ENCODE peak calls at places on chromosomes 16 and 17, in five cellular contexts. B is A549, G is K562, K is GM12878, Z is IMR-90. Y is an unnamed sample.

GRCh38 chr17:38879878-38880727 is 10.2 kb downstream of the LASP1 start:
- DNase-seq in B (peak; percentile 95), G (peak; percentile 14), K (no peak), Z (peak; percentile 83), Y (no peak)

GRCh38 chr17:1060991-1061390 is 64.1 kb downstream of the TIMM22 start:
- DNase-seq in B (peak; percentile 84), G (no peak), K (no peak), Z (peak; percentile 99), Y (no peak)

GRCh38 chr16:3094289-3095027 is 4.6 kb downstream of the ZSCAN10 start:
- DNase-seq in B (no peak), G (peak; percentile 69), K (no peak), Z (peak; percentile 23), Y (peak; percentile 59)

GRCh38 chr16:2162676-2163118 is 7.1 kb downstream of the TRAF7 start:
- DNase-seq in B (no peak), G (no peak), K (no peak), Z (no peak), Y (no peak)

GRCh38 chr17:1197781-1198490 is 18.2 kb upstream of the ABR start:
- DNase-seq in B (no peak), G (no peak), K (peak; percentile 97), Z (no peak), Y (no peak)

GRCh38 chr17:45868276-45868675 is 23.6 kb downstream of the SPPL2C start:
- DNase-seq in B (no peak), G (no peak), K (no peak), Z (no peak), Y (no peak)

GRCh38 chr16:29312835-29313558 is 93.5 kb downstream of the NPIPB11 start:
- DNase-seq in B (no peak), G (no peak), K (no peak), Z (no peak), Y (no peak)

GRCh38 chr17:48610282-48611211 is at the start of gene HOXB7:
- DNase-seq in B (peak; percentile 91), G (peak; percentile 76), K (no peak), Z (peak; percentile 62), Y (peak; percentile 79)

GRCh38 chr17:73282629-73283028 is 20.9 kb upstream of the CPSF4L start:
- DNase-seq in B (no peak), G (no peak), K (no peak), Z (no peak), Y (no peak)

GRCh38 chr16:3971261-3971660 is 90.7 kb upstream of the CREBBP start:
- DNase-seq in B (no peak), G (no peak), K (peak; percentile 1), Z (peak; percentile 98), Y (no peak)

GRCh38 chr17:75561927-75562603 is 25.5 kb upstream of the MYO15B start:
- DNase-seq in B (no peak), G (no peak), K (no peak), Z (no peak), Y (no peak)

GRCh38 chr17:57597531-57598453 is 147.3 kb downstream of the CCDC182 start:
- DNase-seq in B (peak; percentile 86), G (peak; percentile 61), K (no peak), Z (peak; percentile 82), Y (peak; percentile 82)

GRCh38 chr17:7263071-7263800 is 958 bp upstream of the CLDN7 start:
- DNase-seq in B (no peak), G (peak; percentile 79), K (no peak), Z (no peak), Y (peak; percentile 43)

GRCh38 chr16:81838794-81839193 is 59.7 kb downstream of the PLCG2 start:
- DNase-seq in B (no peak), G (no peak), K (peak; percentile 57), Z (peak; percentile 9), Y (no peak)

GRCh38 chr16:90046122-90046970 is 27.1 kb upstream of the DBNDD1 start:
- DNase-seq in B (no peak), G (peak; percentile 86), K (no peak), Z (no peak), Y (peak; percentile 84)

GRCh38 chr16:8178271-8178670 is 412.0 kb downstream of the TMEM114 start:
- DNase-seq in B (no peak), G (no peak), K (no peak), Z (no peak), Y (no peak)

GRCh38 chr17:55161935-55162555 is 102.7 kb upstream of the HLF start:
- DNase-seq in B (peak; percentile 13), G (no peak), K (no peak), Z (peak; percentile 95), Y (no peak)
- TF ChIP-seq RCOR1 in B (no peak), G (no peak), K (no peak), Z (no peak), Y (no peak)

GRCh38 chr17:83202002-83203000 is 122.9 kb downstream of the METRNL start:
- DNase-seq in B (no peak), G (no peak), K (no peak), Z (no peak), Y (no peak)

GRCh38 chr17:83203073-83203471 is 123.7 kb downstream of the METRNL start:
- DNase-seq in B (no peak), G (no peak), K (no peak), Z (peak; percentile 94), Y (no peak)

GRCh38 chr17:83204230-83204725 is 124.9 kb downstream of the METRNL start:
- DNase-seq in B (no peak), G (no peak), K (no peak), Z (no peak), Y (no peak)

GRCh38 chr17:83201206-83202001 is 122.0 kb downstream of the METRNL start:
- DNase-seq in B (no peak), G (no peak), K (no peak), Z (no peak), Y (no peak)

DNA sequence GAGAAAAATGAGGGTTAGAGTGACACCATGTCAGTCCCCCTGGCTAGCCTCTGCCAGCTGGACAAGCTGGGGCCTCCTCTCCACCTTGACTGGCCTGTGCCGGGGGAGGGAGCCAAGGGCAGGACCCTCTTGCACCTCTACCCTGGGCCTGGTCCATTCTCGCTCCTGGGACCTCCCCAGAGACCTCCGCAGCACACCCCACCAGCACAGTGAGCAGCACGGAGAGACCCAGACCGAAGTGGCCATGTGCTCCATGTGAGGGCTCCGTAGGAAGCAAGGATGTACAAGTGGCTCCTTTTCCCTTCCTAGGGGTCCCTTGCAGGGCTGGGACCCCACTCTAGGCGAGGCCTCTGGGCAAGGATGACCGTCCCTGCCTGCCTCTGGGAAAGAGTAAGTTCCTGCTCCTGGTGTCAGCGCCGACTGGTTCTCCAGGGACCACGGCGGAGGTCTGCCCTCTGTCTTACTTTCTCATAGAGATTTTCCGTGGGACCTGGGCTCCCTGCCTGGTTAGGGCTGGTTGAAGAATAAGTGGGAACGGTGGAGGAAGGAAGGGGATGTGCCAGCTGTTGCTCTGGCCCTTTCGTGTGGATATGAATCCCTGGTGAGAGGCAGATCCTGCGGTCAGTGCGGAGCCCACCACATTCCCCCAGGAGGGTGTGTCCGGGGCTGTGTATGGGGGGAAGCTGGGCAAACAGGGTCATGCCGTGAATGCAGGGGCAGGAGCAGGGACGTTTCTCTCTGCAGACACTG is 124.2 kb downstream of the METRNL start:
- DNase-seq in B (no peak), G (no peak), K (no peak), Z (no peak), Y (no peak)
- TF ChIP-seq RCOR1 in B (no peak), G (no peak), K (no peak), Z (no peak), Y (no peak)

GRCh38 chr16:50282010-50282538 is 15.7 kb downstream of the ADCY7 start:
- DNase-seq in B (no peak), G (no peak), K (peak; percentile 86), Z (no peak), Y (no peak)

GRCh38 chr16:50282955-50283631 is 16.7 kb downstream of the ADCY7 start:
- DNase-seq in B (no peak), G (no peak), K (no peak), Z (no peak), Y (no peak)

GRCh38 chr16:50286681-50287080 is 20.3 kb downstream of the ADCY7 start:
- DNase-seq in B (no peak), G (no peak), K (no peak), Z (no peak), Y (no peak)

GRCh38 chr16:50285406-50286003 is 19.2 kb downstream of the ADCY7 start:
- DNase-seq in B (no peak), G (no peak), K (no peak), Z (no peak), Y (no peak)

DNA sequence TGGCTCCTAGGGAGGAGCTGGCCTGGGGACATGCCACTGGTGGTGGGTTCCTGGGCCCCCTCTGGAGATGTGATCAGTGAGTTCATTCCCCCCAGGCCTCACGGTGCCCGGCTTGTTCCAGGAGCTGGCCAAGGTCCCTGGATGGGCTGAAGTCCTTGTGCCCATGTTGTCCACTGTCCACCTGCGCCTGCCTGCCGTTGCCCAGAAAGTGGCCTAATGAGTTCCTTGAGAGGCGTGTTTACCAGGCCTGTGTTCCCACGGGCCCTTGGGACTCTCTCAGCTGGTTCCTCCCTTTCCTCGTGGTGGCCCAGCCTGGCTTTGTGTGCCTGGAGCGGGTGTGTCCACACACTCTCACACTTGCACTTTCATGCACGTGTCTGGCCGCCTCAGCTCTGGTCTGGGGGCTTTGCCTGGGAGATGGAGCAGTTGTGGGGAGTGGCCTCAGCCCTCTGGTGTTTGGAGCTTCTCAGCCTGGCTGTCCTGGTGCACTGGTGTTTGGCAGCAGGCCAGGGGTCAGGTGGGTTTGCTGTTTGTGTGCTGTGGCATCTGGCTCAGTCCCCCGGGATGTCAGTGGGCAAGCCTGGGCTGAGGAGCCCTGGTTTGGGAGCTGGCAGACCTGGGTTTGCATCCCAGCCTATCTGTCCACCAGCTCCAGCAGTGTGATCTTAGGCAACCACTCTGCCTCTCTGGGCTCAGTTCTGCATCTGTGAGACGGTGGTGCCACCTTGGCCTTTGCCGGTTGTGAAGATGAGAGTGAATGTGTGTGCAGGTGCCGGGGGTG is 18.0 kb downstream of the ADCY7 start:
- DNase-seq in B (no peak), G (no peak), K (no peak), Z (no peak), Y (peak; percentile 82)
- TF ChIP-seq RCOR1 in B (no peak), G (no peak), K (no peak), Z (no peak), Y (no peak)

GRCh38 chr16:48385272-48385953 is at the start of gene SIAH1:
- DNase-seq in B (peak; percentile 76), G (peak; percentile 91), K (no peak), Z (peak; percentile 68), Y (peak; percentile 98)
- TF ChIP-seq RCOR1 in B (no peak), G (no peak), K (no peak), Z (no peak), Y (no peak)

DNA sequence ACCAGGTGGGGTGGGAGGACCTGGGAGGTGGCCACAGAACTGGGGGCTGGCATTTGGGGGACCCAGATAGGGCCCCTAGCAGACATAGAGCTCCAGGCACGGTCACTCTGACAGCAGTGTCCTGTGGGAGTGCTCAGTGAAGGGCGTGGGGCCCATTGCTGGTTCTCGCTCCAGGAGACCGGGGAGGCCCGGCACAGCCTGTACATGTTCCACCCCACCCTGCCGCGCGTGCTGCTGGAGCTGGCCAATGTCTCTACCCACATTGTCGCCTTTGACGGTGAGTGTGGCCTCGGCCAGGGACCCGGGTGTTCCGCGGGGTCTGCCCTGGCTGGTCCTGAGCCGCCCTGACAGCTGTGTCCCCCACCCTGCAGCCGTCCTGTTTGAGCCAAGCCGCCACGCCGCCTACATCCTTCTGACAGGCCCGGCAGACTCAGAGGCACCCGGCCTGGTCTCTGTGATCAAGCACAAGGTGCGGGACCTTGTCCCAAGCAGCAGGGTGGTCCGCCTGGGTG is 11.2 kb downstream of the RGS11 start:
- DNase-seq in B (no peak), G (no peak), K (no peak), Z (no peak), Y (peak; percentile 14)
- TF ChIP-seq RCOR1 in B (no peak), G (no peak), K (no peak), Z (no peak), Y (no peak)

GRCh38 chr16:84175351-84176081 is 11.3 kb downstream of the TAF1C start:
- DNase-seq in B (peak; percentile 55), G (peak; percentile 85), K (peak; percentile 19), Z (peak; percentile 53), Y (peak; percentile 91)
- TF ChIP-seq RCOR1 in B (no peak), G (no peak), K (no peak), Z (no peak), Y (peak; percentile 59)

GRCh38 chr16:62010186-62010585 is 26.1 kb downstream of the CDH8 start:
- DNase-seq in B (no peak), G (no peak), K (no peak), Z (no peak), Y (no peak)
- TF ChIP-seq RCOR1 in B (no peak), G (no peak), K (no peak), Z (no peak), Y (no peak)